ENCODE peak calls at places on chromosomes 1 and 21, in seven cellular contexts. H, E, X, O, Z, L and S are unnamed samples.

GRCh38 chr21:45874716-45875415 is 106.7 kb upstream of the COL6A1 start:
- DNase-seq in H (no peak), E (peak; percentile 81), X (peak; percentile 98), O (peak; percentile 90), Z (peak; percentile 91), L (peak; percentile 59), S (peak; percentile 83)

GRCh38 chr1:86856196-86856595 is 57.7 kb downstream of the SELENOF start:
- DNase-seq in H (no peak), E (no peak), X (peak; percentile 17), O (no peak), Z (no peak), L (no peak), S (no peak)

GRCh38 chr1:197733324-197733723 is 42.0 kb downstream of the DENND1B start:
- DNase-seq in H (no peak), E (no peak), X (no peak), O (no peak), Z (no peak), L (no peak), S (no peak)

GRCh38 chr1:42259059-42259738 is 75.8 kb downstream of the FOXJ3 start:
- DNase-seq in H (no peak), E (no peak), X (peak; percentile 86), O (no peak), Z (peak; percentile 53), L (no peak), S (no peak)

GRCh38 chr1:204127597-204128242 is 24.1 kb downstream of the ETNK2 start:
- DNase-seq in H (no peak), E (peak; percentile 37), X (peak; percentile 85), O (peak; percentile 86), Z (peak; percentile 69), L (no peak), S (peak; percentile 59)

GRCh38 chr1:168725060-168725459 is 3.9 kb downstream of the DPT start:
- DNase-seq in H (no peak), E (no peak), X (no peak), O (no peak), Z (no peak), L (no peak), S (no peak)

GRCh38 chr21:45858180-45858579 is 123.4 kb upstream of the COL6A1 start:
- DNase-seq in H (no peak), E (no peak), X (no peak), O (peak; percentile 25), Z (no peak), L (no peak), S (no peak)

GRCh38 chr1:154403300-154403943 is 1.7 kb upstream of the IL6R start:
- DNase-seq in H (no peak), E (no peak), X (no peak), O (no peak), Z (no peak), L (peak; percentile 70), S (no peak)

GRCh38 chr1:33260435-33260980 is 4.2 kb downstream of the ZNF362 start:
- DNase-seq in H (no peak), E (no peak), X (no peak), O (no peak), Z (no peak), L (no peak), S (no peak)

GRCh38 chr1:180131510-180131909 is 23.2 kb upstream of the QSOX1 start:
- DNase-seq in H (no peak), E (peak; percentile 52), X (peak; percentile 97), O (no peak), Z (peak; percentile 95), L (no peak), S (no peak)

GRCh38 chr1:184075040-184076029 is 23.8 kb downstream of the TSEN15 start:
- DNase-seq in H (no peak), E (no peak), X (peak; percentile 83), O (no peak), Z (peak; percentile 64), L (no peak), S (peak; percentile 38)

GRCh38 chr1:60487953-60488352 is 414.4 kb upstream of the C1orf87 start:
- DNase-seq in H (no peak), E (no peak), X (no peak), O (no peak), Z (no peak), L (no peak), S (no peak)

GRCh38 chr1:212506666-212507065 is 73.9 kb downstream of the NENF start:
- DNase-seq in H (no peak), E (no peak), X (no peak), O (no peak), Z (no peak), L (no peak), S (no peak)

GRCh38 chr1:47680815-47681475 is 243.1 kb downstream of the FOXD2 start:
- DNase-seq in H (no peak), E (no peak), X (no peak), O (peak; percentile 29), Z (no peak), L (no peak), S (no peak)

GRCh38 chr1:51653127-51653526 is 36.2 kb downstream of the OSBPL9 start:
- DNase-seq in H (no peak), E (no peak), X (no peak), O (no peak), Z (no peak), L (no peak), S (no peak)

GRCh38 chr1:147466543-147466942 is 74.8 kb upstream of the BCL9 start:
- DNase-seq in H (no peak), E (no peak), X (no peak), O (no peak), Z (no peak), L (no peak), S (no peak)

GRCh38 chr1:81484284-81484683 is 316.4 kb upstream of the ADGRL2 start:
- DNase-seq in H (no peak), E (no peak), X (no peak), O (no peak), Z (no peak), L (no peak), S (no peak)

GRCh38 chr1:9078949-9079500 is 9.6 kb upstream of the SLC2A5 start:
- DNase-seq in H (no peak), E (no peak), X (no peak), O (no peak), Z (no peak), L (no peak), S (no peak)

GRCh38 chr1:229716064-229716463 is 90.0 kb downstream of the URB2 start:
- DNase-seq in H (no peak), E (no peak), X (peak; percentile 83), O (no peak), Z (peak; percentile 21), L (no peak), S (no peak)

GRCh38 chr1:24693827-24694379 is 50.8 kb downstream of the SRRM1 start:
- DNase-seq in H (no peak), E (no peak), X (no peak), O (no peak), Z (no peak), L (no peak), S (no peak)

GRCh38 chr1:30748098-30748698 is 9.4 kb downstream of the LAPTM5 start:
- DNase-seq in H (no peak), E (no peak), X (no peak), O (no peak), Z (no peak), L (no peak), S (peak; percentile 81)

GRCh38 chr1:245332513-245332912 is 177.7 kb downstream of the KIF26B start:
- DNase-seq in H (no peak), E (no peak), X (no peak), O (no peak), Z (no peak), L (no peak), S (no peak)

GRCh38 chr21:16422702-16423101 is 692.9 kb downstream of the USP25 start:
- DNase-seq in H (no peak), E (no peak), X (no peak), O (no peak), Z (no peak), L (no peak), S (no peak)

GRCh38 chr1:27869719-27870085 is 2.6 kb upstream of the THEMIS2 start:
- DNase-seq in H (no peak), E (no peak), X (no peak), O (no peak), Z (no peak), L (no peak), S (no peak)

GRCh38 chr1:201153474-201154388 is 543 bp downstream of the TMEM9 start:
- DNase-seq in H (no peak), E (no peak), X (no peak), O (no peak), Z (no peak), L (peak; percentile 51), S (no peak)

GRCh38 chr21:45211661-45212060 is 76.0 kb downstream of the POFUT2 start:
- DNase-seq in H (no peak), E (no peak), X (no peak), O (no peak), Z (no peak), L (no peak), S (no peak)

GRCh38 chr21:19999369-20000272 is 998.6 kb upstream of the NCAM2 start:
- DNase-seq in H (no peak), E (no peak), X (no peak), O (no peak), Z (no peak), L (no peak), S (no peak)

GRCh38 chr1:53462769-53463501 is 3.7 kb downstream of the DMRTB1 start:
- DNase-seq in H (no peak), E (no peak), X (no peak), O (no peak), Z (no peak), L (no peak), S (no peak)

GRCh38 chr21:41956926-41957729 is 3.3 kb upstream of the C2CD2 start:
- DNase-seq in H (no peak), E (peak; percentile 37), X (peak; percentile 85), O (no peak), Z (peak; percentile 69), L (no peak), S (no peak)